ENCODE peak calls at places on chromosomes 2 and 18, in six cellular contexts. B is retinal pigment epithelial cell, S is NCI-H1436, I is HT1080, K is choroid plexus epithelial cell, E is HTR-8/SVneo. Z is an unnamed sample.

GRCh38 chr2:27154481-27154880 is 5.7 kb downstream of the TCF23 start:
- DNase-seq in K (no peak), S (no peak), B (no peak), E (no peak), I (no peak), Z (no peak)

GRCh38 chr2:197134206-197134605 is 176.4 kb downstream of the ANKRD44 start:
- DNase-seq in K (peak), I (no peak), B (no peak), E (no peak), S (no peak), Z (no peak)

GRCh38 chr2:95006661-95007060 is 18.8 kb upstream of the MAL start:
- DNase-seq in K (no peak), S (no peak), E (no peak), B (no peak), I (no peak), Z (no peak)

GRCh38 chr18:62828852-62829251 is 113.5 kb downstream of the PHLPP1 start:
- DNase-seq in K (peak), B (no peak), S (no peak), I (no peak), E (no peak), Z (no peak)

GRCh38 chr2:145597809-145598208 is 1077.9 kb upstream of the ZEB2 start:
- DNase-seq in I (no peak), K (peak), S (no peak), E (no peak), B (no peak), Z (no peak)

GRCh38 chr2:120177973-120178372 is 45.2 kb downstream of the TMEM185B start:
- DNase-seq in K (no peak), S (no peak), B (no peak), E (no peak), I (no peak), Z (no peak)

GRCh38 chr2:214077727-214078126 is 333.1 kb upstream of the VWC2L start:
- DNase-seq in I (no peak), B (no peak), K (no peak), S (no peak), E (no peak), Z (no peak)

GRCh38 chr2:216857131-216857550 is 2.7 kb downstream of the TNP1 start:
- DNase-seq in S (no peak), B (no peak), E (no peak), I (peak), K (peak), Z (peak)

GRCh38 chr18:58848685-58849084 is 16.0 kb upstream of the ZNF532 start:
- DNase-seq in K (peak), I (peak), S (no peak), E (peak), B (no peak), Z (peak)

GRCh38 chr2:109707281-109708147 is 86.6 kb upstream of the RGPD5 start:
- DNase-seq in B (no peak), K (no peak), I (no peak), S (no peak), E (no peak), Z (no peak)

GRCh38 chr2:95272299-95272751 is 1.9 kb upstream of the PROM2 start:
- DNase-seq in I (no peak), E (no peak), K (no peak), S (no peak), B (no peak), Z (no peak)

Z was measured in brain microvascular endothelial cell.